ENCODE peak calls at places on chromosome 10, in five cellular contexts. C, Y, P, J and R are unnamed samples.

GRCh38 chr10:32878646-32879045 is 79.4 kb downstream of the ITGB1 start:
- DNase-seq in C (no peak), Y (no peak), P (no peak), J (no peak), R (no peak)

GRCh38 chr10:53601260-53601875 is 828.8 kb upstream of the MBL2 start:
- DNase-seq in C (peak; percentile 54), Y (no peak), P (no peak), J (no peak), R (no peak)

GRCh38 chr10:123669901-123670300 is 3.7 kb downstream of the GPR26 start:
- DNase-seq in C (no peak), Y (no peak), P (no peak), J (no peak), R (no peak)

GRCh38 chr10:110411047-110411410 is 86.7 kb upstream of the DUSP5 start:
- DNase-seq in C (peak; percentile 76), Y (no peak), P (no peak), J (no peak), R (no peak)

GRCh38 chr10:31864834-31865518 is 63.7 kb downstream of the ARHGAP12 start:
- DNase-seq in C (peak; percentile 15), Y (no peak), P (no peak), J (no peak), R (peak; percentile 25)

GRCh38 chr10:61882621-61883375 is 18.7 kb upstream of the ARID5B start:
- DNase-seq in C (peak; percentile 23), Y (no peak), P (no peak), J (no peak), R (no peak)

GRCh38 chr10:104076743-104077160 is 8.9 kb downstream of the COL17A1 start:
- DNase-seq in C (peak; percentile 85), Y (peak; percentile 36), P (no peak), J (peak; percentile 68), R (peak; percentile 51)

GRCh38 chr10:22849077-22849810 is 78.6 kb upstream of the ARMC3 start:
- DNase-seq in C (peak; percentile 89), Y (peak; percentile 58), P (peak; percentile 75), J (no peak), R (peak; percentile 73)

GRCh38 chr10:51861731-51862130 is 162.3 kb upstream of the CSTF2T start:
- DNase-seq in C (no peak), Y (no peak), P (no peak), J (no peak), R (no peak)

GRCh38 chr10:110444009-110444347 is 53.7 kb upstream of the DUSP5 start:
- DNase-seq in C (no peak), Y (no peak), P (no peak), J (no peak), R (peak; percentile 55)

GRCh38 chr10:71440506-71441035 is 43.9 kb downstream of the CDH23 start:
- DNase-seq in C (no peak), Y (no peak), P (no peak), J (no peak), R (no peak)

GRCh38 chr10:81873932-81874816 is 820 bp upstream of the NRG3 start:
- DNase-seq in C (peak; percentile 69), Y (no peak), P (no peak), J (peak; percentile 95), R (no peak)

GRCh38 chr10:44383749-44384600 is 922 bp downstream of the CXCL12 start:
- DNase-seq in C (peak; percentile 56), Y (no peak), P (no peak), J (peak; percentile 74), R (no peak)

GRCh38 chr10:133442191-133442966 is 11.4 kb upstream of the SCART1 start:
- DNase-seq in C (no peak), Y (no peak), P (no peak), J (no peak), R (no peak)

GRCh38 chr10:107814865-107815487 is 650.5 kb upstream of the SORCS1 start:
- DNase-seq in C (peak; percentile 58), Y (peak; percentile 70), P (no peak), J (peak; percentile 90), R (peak; percentile 67)

GRCh38 chr10:116796910-116797513 is 52.3 kb upstream of the ENO4 start:
- DNase-seq in C (peak; percentile 76), Y (peak; percentile 76), P (no peak), J (peak; percentile 95), R (peak; percentile 71)

GRCh38 chr10:97390096-97390495 is 11.0 kb downstream of the RRP12 start:
- DNase-seq in C (no peak), Y (no peak), P (no peak), J (no peak), R (no peak)

GRCh38 chr10:104795411-104795810 is 154.3 kb downstream of the SORCS3 start:
- DNase-seq in C (no peak), Y (no peak), P (no peak), J (no peak), R (no peak)

GRCh38 chr10:12194752-12195271 is 879 bp downstream of the NUDT5 start:
- DNase-seq in C (peak; percentile 58), Y (peak; percentile 49), P (no peak), J (peak; percentile 71), R (peak; percentile 21)

GRCh38 chr10:80468002-80468401 is 13.9 kb downstream of the TSPAN14 start:
- DNase-seq in C (no peak), Y (peak; percentile 72), P (no peak), J (peak; percentile 93), R (no peak)

GRCh38 chr10:129786216-129786615 is 177.9 kb downstream of the EBF3 start:
- DNase-seq in C (no peak), Y (no peak), P (no peak), J (peak; percentile 41), R (no peak)

GRCh38 chr10:1625079-1625478 is 112.2 kb downstream of the ADARB2 start:
- DNase-seq in C (no peak), Y (no peak), P (no peak), J (peak; percentile 35), R (no peak)

GRCh38 chr10:22900841-22901601 is 26.8 kb upstream of the ARMC3 start:
- DNase-seq in C (no peak), Y (no peak), P (no peak), J (no peak), R (no peak)

GRCh38 chr10:43282881-43283280 is 16.0 kb upstream of the RASGEF1A start:
- DNase-seq in C (peak; percentile 19), Y (no peak), P (no peak), J (peak; percentile 94), R (peak; percentile 18)

GRCh38 chr10:34555653-34556052 is 259.4 kb downstream of the PARD3 start:
- DNase-seq in C (no peak), Y (no peak), P (no peak), J (no peak), R (no peak)

GRCh38 chr10:102819054-102819453 is 18.2 kb downstream of the CYP17A1 start:
- DNase-seq in C (no peak), Y (peak; percentile 26), P (no peak), J (no peak), R (no peak)
- H3K27ac ChIP-seq in C (no peak overlapping the region), Y (peak overlapping the region; percentile 51), P (peak overlapping the region; percentile 96), J (no peak overlapping the region), R (no peak overlapping the region)

GRCh38 chr10:121774813-121775212 is 153.0 kb downstream of the ATE1 start:
- DNase-seq in C (no peak), Y (no peak), P (no peak), J (no peak), R (no peak)

GRCh38 chr10:121772890-121773289 is 154.9 kb downstream of the ATE1 start:
- DNase-seq in C (peak; percentile 45), Y (no peak), P (no peak), J (no peak), R (no peak)

GRCh38 chr10:121771957-121772356 is 155.9 kb downstream of the ATE1 start:
- DNase-seq in C (peak; percentile 58), Y (no peak), P (no peak), J (no peak), R (no peak)

GRCh38 chr10:121772406-121772805 is 155.4 kb downstream of the ATE1 start:
- DNase-seq in C (peak; percentile 33), Y (no peak), P (no peak), J (no peak), R (no peak)

DNA sequence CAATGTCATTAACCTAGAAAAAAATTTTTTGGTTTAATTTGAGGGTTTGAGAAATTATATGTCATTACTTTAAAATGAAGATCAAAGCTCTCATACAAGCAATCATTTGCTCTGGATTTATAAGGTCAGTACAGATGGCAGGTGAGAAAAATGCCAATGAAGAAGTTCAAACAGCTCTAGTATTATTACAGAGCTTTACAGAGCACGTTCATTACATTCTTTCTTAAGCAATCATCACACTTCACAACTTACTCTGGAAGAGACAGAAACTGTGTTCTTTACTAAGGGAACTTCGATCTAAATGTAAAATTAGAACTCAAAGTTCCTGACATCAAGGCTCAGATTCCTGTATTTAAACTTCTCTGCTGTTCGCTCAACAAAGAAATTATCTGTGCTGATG is 153.4 kb downstream of the ATE1 start:
- DNase-seq in C (no peak), Y (no peak), P (no peak), J (no peak), R (no peak)
- H3K27ac ChIP-seq in C (no peak overlapping the region), Y (no peak overlapping the region), P (no peak overlapping the region), J (no peak overlapping the region), R (no peak overlapping the region)

GRCh38 chr10:28180654-28181053 is 122.2 kb downstream of the MPP7 start:
- DNase-seq in C (no peak), Y (no peak), P (no peak), J (no peak), R (no peak)

GRCh38 chr10:28179006-28179405 is 123.9 kb downstream of the MPP7 start:
- DNase-seq in C (no peak), Y (no peak), P (no peak), J (no peak), R (no peak)

GRCh38 chr10:28179490-28180099 is 123.3 kb downstream of the MPP7 start:
- DNase-seq in C (peak; percentile 76), Y (no peak), P (no peak), J (no peak), R (peak; percentile 55)

GRCh38 chr10:28181478-28182096 is 121.3 kb downstream of the MPP7 start:
- DNase-seq in C (no peak), Y (no peak), P (no peak), J (no peak), R (peak; percentile 34)

DNA sequence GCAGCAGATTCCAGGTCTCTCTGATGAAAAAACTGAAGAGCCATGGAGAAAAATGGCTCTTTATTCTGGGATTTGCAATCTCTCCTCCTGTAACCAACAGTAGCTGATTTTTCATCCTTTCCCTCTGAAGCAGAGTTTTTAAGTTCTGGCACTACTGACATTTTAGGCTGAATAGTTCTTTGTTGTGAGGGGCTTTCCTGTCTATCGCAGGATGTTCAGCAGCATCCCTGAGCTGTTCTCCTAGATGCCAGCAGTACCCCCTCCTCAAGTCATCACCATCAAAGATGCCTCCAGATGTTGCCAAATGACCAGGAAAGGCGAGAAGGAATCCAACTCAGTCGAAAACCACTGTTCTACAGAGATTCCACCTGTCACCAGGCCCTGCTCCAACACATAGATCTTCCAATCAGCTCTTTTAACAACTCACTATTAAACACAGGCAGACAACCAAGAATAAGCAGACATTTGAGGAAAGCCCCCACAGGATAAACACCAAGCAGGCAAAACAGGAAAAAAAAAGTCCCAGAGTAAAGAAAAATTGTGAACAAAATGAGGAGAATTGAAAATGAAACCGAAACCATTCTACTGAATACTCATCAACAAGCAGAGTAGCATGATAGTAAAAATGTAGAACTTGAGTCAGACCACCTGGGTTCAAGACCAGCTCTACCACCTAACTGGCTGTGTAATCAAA is 124.8 kb downstream of the MPP7 start:
- DNase-seq in C (no peak), Y (no peak), P (no peak), J (no peak), R (no peak)
- H3K27ac ChIP-seq in C (no peak overlapping the region), Y (no peak overlapping the region), P (peak overlapping the region; percentile 22), J (no peak overlapping the region), R (no peak overlapping the region)

DNA sequence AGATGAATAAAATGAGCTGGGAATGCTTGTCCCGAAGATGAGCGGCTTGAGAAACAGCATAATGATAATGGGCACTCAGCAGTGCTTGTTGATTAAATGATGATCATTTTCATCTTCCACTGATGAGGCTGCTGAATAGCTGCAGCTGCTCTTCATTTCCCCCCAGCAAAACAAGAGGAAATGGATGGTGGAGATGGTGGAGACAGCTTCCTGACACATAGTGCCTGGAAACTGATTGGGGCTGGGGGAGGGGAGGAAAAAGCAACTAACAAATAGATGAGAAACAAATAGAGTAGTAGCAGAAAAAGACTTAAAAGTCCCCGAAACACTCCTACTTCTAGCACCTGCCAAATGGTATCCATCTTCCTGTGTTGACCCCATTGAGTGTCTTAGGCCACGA is 41.4 kb downstream of the MRC1 start:
- DNase-seq in C (no peak), Y (no peak), P (no peak), J (no peak), R (no peak)
- H3K27ac ChIP-seq in C (no peak overlapping the region), Y (no peak overlapping the region), P (no peak overlapping the region), J (no peak overlapping the region), R (no peak overlapping the region)